ENCODE peak calls at places on chromosome 9, in nine cellular contexts. V is breast epithelium, G is lung, I is stomach, P is astrocyte of the cerebellum, C is fibroblast of pulmonary artery, Z is AG10803, A is neural crest cell, S is left ventricle myocardium inferior. Q is an unnamed sample.

GRCh38 chr9:91746357-91746756 is 203.7 kb downstream of the ROR2 start:
- DNase-seq in I (no peak), G (no peak), C (no peak), A (no peak), Z (no peak), P (no peak), V (no peak), S (no peak), Q (no peak)

GRCh38 chr9:89631381-89631780 is 26.6 kb downstream of the GADD45G start:
- DNase-seq in G (no peak), C (no peak), P (no peak), V (no peak), S (no peak), A (no peak), I (no peak), Z (no peak), Q (no peak)

GRCh38 chr9:77569335-77569734 is 78.8 kb downstream of the GNA14 start:
- DNase-seq in P (no peak), C (no peak), I (no peak), G (no peak), Z (no peak), V (no peak), S (no peak), A (no peak), Q (no peak)

GRCh38 chr9:114004221-114004716 is 73.8 kb downstream of the AMBP start:
- DNase-seq in S (peak), C (peak), Z (no peak), V (peak), A (peak), G (peak), I (peak), P (no peak), Q (no peak)

GRCh38 chr9:129081388-129081889 is 528 bp downstream of the DOLPP1 start:
- DNase-seq in C (no peak), P (no peak), V (no peak), I (no peak), A (no peak), G (peak), S (no peak), Z (no peak), Q (peak)

GRCh38 chr9:87080512-87081225 is 133.4 kb upstream of the GAS1 start:
- DNase-seq in C (peak), V (no peak), A (no peak), S (no peak), G (no peak), I (no peak), P (no peak), Z (no peak), Q (no peak)

GRCh38 chr9:96331236-96331947 is 29.4 kb upstream of the HSD17B3 start:
- DNase-seq in Z (peak), I (no peak), G (no peak), C (peak), S (no peak), A (no peak), P (no peak), V (no peak), Q (no peak)

GRCh38 chr9:29778281-29778849 is 2205.1 kb upstream of the C9orf72 start:
- DNase-seq in I (no peak), G (no peak), S (no peak), C (no peak), Z (no peak), V (no peak), P (no peak), A (no peak), Q (no peak)

GRCh38 chr9:104927216-104927911 is 591 bp downstream of the ABCA1 start:
- DNase-seq in V (no peak), G (no peak), I (peak), C (peak), P (no peak), A (peak), S (peak), Z (peak), Q (peak)

GRCh38 chr9:38062498-38063362 is 6.3 kb downstream of the SHB start:
- DNase-seq in A (no peak), S (no peak), Z (peak), C (peak), I (no peak), V (no peak), G (no peak), P (no peak), Q (no peak)

GRCh38 chr9:33498387-33498786 is 24.7 kb upstream of the NOL6 start:
- DNase-seq in P (no peak), Z (peak), C (peak), A (no peak), S (no peak), V (no peak), I (no peak), G (no peak), Q (no peak)
- TF ChIP-seq CTCF in P (peak), Z (peak), C (peak), A (peak), S (peak), V (no peak), I (no peak), G (no peak), Q (peak)

DNA sequence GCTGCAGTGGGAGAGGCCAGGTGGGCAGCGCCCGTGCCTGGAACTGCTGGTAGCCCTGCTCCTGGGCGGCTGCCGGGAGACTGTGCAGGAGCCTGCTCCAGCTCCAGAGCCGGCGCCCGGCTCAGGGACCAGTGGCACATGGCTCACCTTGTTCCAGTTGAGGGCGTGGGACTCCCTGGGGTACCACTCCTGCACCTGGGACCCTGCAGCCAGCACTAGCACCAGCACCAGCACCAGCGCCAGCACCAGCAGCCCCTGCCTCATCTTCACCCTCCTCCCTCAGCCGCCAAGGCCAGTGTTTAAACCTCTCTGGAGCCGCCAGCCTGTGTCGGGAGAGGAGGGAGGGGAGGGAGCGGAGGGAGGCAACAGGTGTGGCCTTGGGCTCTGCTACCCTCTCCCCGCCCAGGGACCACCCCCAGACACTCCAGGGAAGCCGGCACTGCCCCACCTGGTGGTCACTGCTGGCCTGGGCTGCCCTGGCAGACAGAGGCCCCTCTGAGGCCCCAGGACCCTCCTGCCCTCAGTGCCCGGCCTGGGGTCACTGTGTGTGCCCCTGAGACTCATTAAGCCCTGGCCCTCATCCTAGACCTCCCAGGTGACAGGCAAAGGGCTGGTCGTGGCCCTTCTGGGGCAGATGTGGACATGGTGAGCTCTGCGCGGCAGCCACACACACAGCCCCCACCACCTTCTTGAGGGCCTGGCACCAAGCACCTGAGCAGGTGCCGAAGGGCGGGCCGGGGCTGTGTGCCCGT is at the start of gene LCN10:
- DNase-seq in P (no peak), I (no peak), V (no peak), A (no peak), Z (no peak), G (no peak), S (no peak), C (no peak), Q (no peak)
- TF ChIP-seq CTCF in P (peak), I (no peak), V (no peak), A (peak), Z (peak), G (no peak), S (peak), C (peak), Q (no peak)

GRCh38 chr9:124615100-124615742 is 108.0 kb upstream of the NR5A1 start:
- DNase-seq in Z (no peak), A (no peak), S (no peak), C (no peak), I (no peak), G (no peak), V (no peak), P (no peak), Q (no peak)
- TF ChIP-seq CTCF in Z (no peak), A (no peak), S (no peak), C (no peak), I (no peak), G (no peak), V (no peak), P (no peak), Q (no peak)

GRCh38 chr9:136138566-136138965 is 19.9 kb upstream of the TMEM250 start:
- DNase-seq in I (no peak), C (peak), Z (no peak), A (no peak), S (no peak), G (no peak), P (no peak), V (no peak), Q (peak)
- TF ChIP-seq CTCF in I (no peak), C (peak), Z (peak), A (peak), S (peak), G (no peak), P (peak), V (no peak), Q (peak)

GRCh38 chr9:93380410-93381060 is 71.0 kb upstream of the FAM120A start:
- DNase-seq in G (no peak), I (no peak), P (no peak), V (no peak), C (no peak), Z (no peak), A (no peak), S (no peak), Q (no peak)

GRCh38 chr9:93378276-93378675 is 73.2 kb upstream of the FAM120A start:
- DNase-seq in G (no peak), I (no peak), V (no peak), Z (peak), C (peak), S (no peak), A (no peak), P (no peak), Q (no peak)

DNA sequence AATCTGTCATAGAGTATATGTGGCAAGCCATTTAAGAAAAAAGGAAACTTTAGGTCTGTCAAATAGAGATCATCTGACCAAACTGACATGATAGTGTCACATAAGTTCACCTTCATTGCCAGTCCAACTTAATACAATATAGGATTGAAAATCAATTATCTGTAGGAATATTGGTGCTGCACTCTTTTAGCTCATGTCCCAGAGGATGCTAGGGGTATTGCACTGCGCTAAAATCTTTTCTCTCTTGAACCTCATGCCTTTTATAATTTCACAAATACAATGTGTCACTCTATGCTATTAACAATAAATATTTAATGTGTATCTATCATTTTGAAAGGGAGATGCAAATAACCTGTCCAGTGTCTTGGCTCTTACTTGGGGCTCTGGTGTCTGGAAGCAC is 72.4 kb upstream of the FAM120A start:
- DNase-seq in V (no peak), Z (no peak), G (no peak), I (no peak), P (no peak), A (no peak), C (no peak), S (no peak), Q (no peak)
- TF ChIP-seq CTCF in V (no peak), Z (peak), G (no peak), I (no peak), P (peak), A (peak), C (peak), S (no peak), Q (peak)

GRCh38 chr9:93061791-93062299 is 3.3 kb downstream of the SUSD3 start:
- DNase-seq in I (peak), Z (no peak), V (no peak), G (no peak), A (no peak), C (no peak), P (no peak), S (no peak), Q (peak)
- TF ChIP-seq CTCF in I (no peak), Z (no peak), V (no peak), G (no peak), A (no peak), C (no peak), P (no peak), S (no peak), Q (no peak)

DNA sequence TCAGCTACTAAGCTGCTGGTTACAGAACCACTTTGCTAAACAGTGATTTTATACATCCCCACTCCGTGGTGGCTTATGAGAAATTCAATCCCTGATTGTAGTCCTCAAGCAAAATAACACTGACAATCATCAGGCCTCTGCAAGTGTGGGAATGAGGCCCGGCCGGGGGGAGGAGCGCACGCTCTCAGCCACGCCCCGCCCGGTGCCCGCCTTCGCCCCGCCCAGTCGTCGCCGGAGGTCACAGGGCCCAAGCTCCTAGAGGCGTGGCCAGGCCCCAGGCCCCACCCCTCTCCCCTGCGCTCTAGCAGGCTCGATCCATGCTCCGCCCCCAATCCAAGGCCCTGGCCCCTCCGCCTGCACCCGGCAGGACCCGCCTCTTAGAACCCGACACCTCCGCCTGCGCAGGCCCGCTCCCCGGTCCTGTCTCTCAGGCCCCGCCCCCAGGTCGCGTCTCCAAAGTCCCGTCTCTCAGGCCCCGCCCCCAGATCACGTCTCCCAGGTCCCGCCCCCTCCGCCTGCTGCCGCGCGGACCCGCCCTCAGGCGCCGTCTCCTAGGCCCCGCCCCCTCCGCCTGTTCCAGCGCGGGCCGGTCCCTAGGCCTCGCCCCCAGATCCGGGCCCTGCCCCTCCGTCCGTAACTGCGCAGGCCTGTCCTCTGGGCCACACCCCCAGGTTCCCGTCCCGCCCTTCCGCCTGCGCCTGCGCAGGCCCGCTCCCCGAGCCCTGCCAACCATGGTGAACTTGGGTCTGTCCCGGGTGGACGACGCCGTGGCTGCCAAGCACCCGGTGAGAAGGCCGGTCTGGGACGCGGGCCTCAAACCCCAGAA is at the start of gene TMEM141:
- DNase-seq in C (peak), I (peak), Z (peak), G (peak), V (peak), S (peak), A (peak), P (peak), Q (peak)
- TF ChIP-seq CTCF in C (no peak), I (no peak), Z (no peak), G (no peak), V (no peak), S (no peak), A (no peak), P (no peak), Q (no peak)

GRCh38 chr9:133359420-133360175 is 3.2 kb downstream of the SURF2 start:
- DNase-seq in S (no peak), A (no peak), I (no peak), G (no peak), V (no peak), P (no peak), Z (no peak), C (no peak), Q (peak)
- TF ChIP-seq CTCF in S (peak), A (peak), I (no peak), G (no peak), V (no peak), P (peak), Z (peak), C (peak), Q (no peak)

Q was measured in glutamatergic neuron.